ENCODE peak calls at places on chromosomes 5 and 9, in nine cellular contexts. F is naive thymus-derived CD4-positive, alpha-beta T cell; Y is effector memory CD4-positive, alpha-beta T cell; D is transverse colon; N is AG04450; U is tibial nerve; H is ovary; E is GM23248; I is cardiac muscle cell. O is an unnamed sample.

GRCh38 chr5:43315262-43315661 is 2.0 kb upstream of the HMGCS1 start:
- DNase-seq in F (no peak), Y (no peak), D (no peak), N (no peak), U (no peak), H (no peak), E (peak), I (no peak), O (peak)

GRCh38 chr5:36908544-36909260 is 32.1 kb downstream of the NIPBL start:
- DNase-seq in F (no peak), Y (no peak), D (no peak), N (no peak), U (no peak), H (no peak), E (no peak), I (no peak), O (no peak)

GRCh38 chr5:43286623-43287022 is 26.6 kb downstream of the HMGCS1 start:
- DNase-seq in F (no peak), Y (no peak), D (no peak), N (no peak), U (no peak), H (no peak), E (no peak), I (no peak), O (no peak)

GRCh38 chr5:134132372-134133212 is 18.1 kb downstream of the TCF7 start:
- DNase-seq in F (peak), Y (peak), D (no peak), N (no peak), U (no peak), H (peak), E (no peak), I (no peak), O (no peak)

GRCh38 chr5:42514759-42515158 is 91.5 kb downstream of the GHR start:
- DNase-seq in F (no peak), Y (no peak), D (no peak), N (no peak), U (no peak), H (no peak), E (no peak), I (peak), O (no peak)

GRCh38 chr5:79845448-79846197 is 145.4 kb downstream of the MTX3 start:
- DNase-seq in F (no peak), Y (no peak), D (no peak), N (peak), U (peak), H (no peak), E (peak), I (no peak), O (peak)

GRCh38 chr9:88458716-88459115 is 70.5 kb downstream of the SPIN1 start:
- DNase-seq in F (no peak), Y (no peak), D (no peak), N (no peak), U (no peak), H (no peak), E (peak), I (no peak), O (no peak)

GRCh38 chr9:124309665-124310064 is 51.9 kb downstream of the NEK6 start:
- DNase-seq in F (no peak), Y (no peak), D (no peak), N (peak), U (no peak), H (no peak), E (peak), I (no peak), O (peak)

GRCh38 chr9:135830496-135830895 is 76.8 kb downstream of the CAMSAP1 start:
- DNase-seq in F (no peak), Y (no peak), D (no peak), N (peak), U (no peak), H (no peak), E (no peak), I (no peak), O (no peak)

GRCh38 chr5:9546973-9547947 is 1.4 kb upstream of the SEMA5A start:
- DNase-seq in F (no peak), Y (no peak), D (peak), N (peak), U (no peak), H (peak), E (peak), I (peak), O (no peak)

GRCh38 chr5:65925094-65925600 is 1.2 kb upstream of the ERBIN start:
- DNase-seq in F (peak), Y (peak), D (peak), N (peak), U (peak), H (no peak), E (peak), I (peak), O (no peak)

GRCh38 chr9:135098400-135099105 is 11.1 kb downstream of the OLFM1 start:
- DNase-seq in F (no peak), Y (no peak), D (no peak), N (no peak), U (no peak), H (no peak), E (peak), I (peak), O (no peak)

GRCh38 chr5:154696891-154697290 is 58.3 kb upstream of the LARP1 start:
- DNase-seq in F (no peak), Y (no peak), D (no peak), N (no peak), U (no peak), H (no peak), E (no peak), I (no peak), O (no peak)

GRCh38 chr5:154697335-154697734 is 57.8 kb upstream of the LARP1 start:
- DNase-seq in F (no peak), Y (no peak), D (no peak), N (peak), U (no peak), H (no peak), E (peak), I (no peak), O (no peak)

GRCh38 chr5:154698681-154699275 is 56.4 kb upstream of the LARP1 start:
- DNase-seq in F (no peak), Y (no peak), D (no peak), N (no peak), U (no peak), H (no peak), E (no peak), I (peak), O (no peak)

GRCh38 chr5:154702477-154702876 is 52.7 kb upstream of the LARP1 start:
- DNase-seq in F (no peak), Y (no peak), D (no peak), N (no peak), U (no peak), H (no peak), E (no peak), I (no peak), O (no peak)

GRCh38 chr5:154701181-154701580 is 54.0 kb upstream of the LARP1 start:
- DNase-seq in F (no peak), Y (no peak), D (no peak), N (no peak), U (no peak), H (no peak), E (no peak), I (no peak), O (no peak)
- H3K27ac ChIP-seq in F (no peak), Y (no peak), D (no peak), N (no peak), U (no peak), H (no peak), E (no peak), I (no peak), O (no peak)

DNA sequence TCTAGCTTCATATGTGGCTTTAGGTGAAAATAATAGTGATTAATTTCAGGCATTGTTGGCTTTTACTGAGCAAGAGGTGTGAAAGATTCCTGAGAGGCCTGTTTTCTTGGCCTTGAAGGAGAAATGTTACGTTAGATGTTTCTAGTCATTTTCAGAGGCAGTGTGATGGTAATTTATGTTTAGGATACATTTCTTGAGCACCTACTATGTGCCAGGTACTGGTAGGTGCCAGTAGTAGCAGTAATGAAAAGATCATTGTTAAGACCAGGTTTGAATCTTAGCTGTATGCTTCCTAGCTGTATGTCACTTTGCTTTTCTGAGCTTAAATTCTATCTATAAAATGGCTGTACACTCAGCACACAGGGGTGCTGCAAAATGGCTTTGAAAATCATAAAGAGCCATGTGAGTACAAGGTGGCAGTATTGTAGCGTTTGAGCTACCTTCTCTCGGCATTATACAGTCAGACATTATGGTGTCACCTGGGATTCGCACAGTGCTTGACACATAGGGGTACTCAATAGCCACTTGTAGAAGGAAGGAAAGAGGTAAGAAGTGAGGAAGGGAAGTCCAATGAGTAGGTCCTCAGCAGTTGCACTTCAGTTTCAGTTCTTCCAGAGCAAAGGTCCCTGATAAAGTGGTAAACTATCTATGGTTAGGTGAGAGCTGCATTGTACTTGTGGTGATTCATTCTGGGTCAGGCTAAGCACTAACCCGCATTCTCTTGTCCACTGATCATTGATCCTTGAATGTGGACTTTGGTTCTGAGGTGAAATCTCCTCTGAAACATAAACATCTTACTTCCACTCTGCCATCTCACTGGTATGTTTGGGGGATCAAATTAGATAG is 166.5 kb upstream of the NR3C1 start:
- DNase-seq in F (no peak), Y (no peak), D (no peak), N (no peak), U (no peak), H (no peak), E (no peak), I (no peak), O (no peak)
- H3K27ac ChIP-seq in F (no peak), Y (no peak), D (no peak), N (no peak), U (no peak), H (no peak), E (no peak), I (no peak), O (no peak)

DNA sequence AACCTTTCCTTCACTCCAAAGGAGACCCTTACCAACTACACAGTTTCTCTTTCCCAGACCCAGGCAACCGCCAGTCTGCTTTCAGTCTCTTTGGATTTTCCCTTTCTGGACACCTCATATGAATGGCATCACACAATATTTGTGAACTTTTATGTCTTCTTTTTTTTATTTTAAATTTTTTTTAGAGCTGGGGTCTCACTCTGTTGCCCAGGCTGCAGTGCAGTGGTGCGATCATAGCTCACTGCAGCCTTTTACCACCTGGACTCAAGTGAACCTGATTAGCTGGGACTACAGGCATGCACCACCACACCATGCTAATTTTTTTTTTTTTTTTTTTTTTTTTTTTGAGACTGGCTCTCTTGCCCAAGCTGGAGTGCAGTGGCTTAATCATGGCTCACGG is 37.5 kb downstream of the UBAP1 start:
- DNase-seq in F (no peak), Y (no peak), D (no peak), N (no peak), U (no peak), H (no peak), E (no peak), I (no peak), O (no peak)
- H3K27ac ChIP-seq in F (no peak), Y (no peak), D (no peak), N (no peak), U (no peak), H (no peak), E (no peak), I (no peak), O (no peak)

DNA sequence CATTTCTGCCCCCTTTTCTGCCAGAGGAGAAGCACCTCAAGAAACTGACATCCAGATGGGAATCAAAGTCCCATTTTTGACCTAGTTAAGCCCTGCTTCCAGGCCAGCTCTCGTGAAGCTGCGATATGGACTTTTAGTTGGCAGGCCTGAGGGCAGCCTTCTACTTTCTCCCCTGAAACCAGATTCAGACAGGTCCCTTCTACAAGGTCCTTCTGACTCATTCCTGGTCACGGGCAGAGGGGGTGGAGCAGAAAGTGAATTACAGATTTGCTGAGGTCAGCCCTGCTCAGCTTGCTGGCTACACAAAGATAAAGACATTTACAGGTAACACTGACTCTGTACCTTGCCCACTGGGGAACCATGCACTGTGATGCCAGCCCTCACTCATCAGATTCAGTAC is 52.8 kb upstream of the TUT7 start:
- DNase-seq in F (no peak), Y (no peak), D (no peak), N (no peak), U (no peak), H (no peak), E (peak), I (no peak), O (peak)
- H3K27ac ChIP-seq in F (no peak), Y (no peak), D (no peak), N (peak), U (no peak), H (no peak), E (peak), I (no peak), O (peak)

GRCh38 chr5:61748651-61749050 is 416.6 kb downstream of the ZSWIM6 start:
- DNase-seq in F (no peak), Y (no peak), D (no peak), N (no peak), U (no peak), H (no peak), E (no peak), I (no peak), O (no peak)

GRCh38 chr5:61755726-61756125 is 423.7 kb downstream of the ZSWIM6 start:
- DNase-seq in F (no peak), Y (no peak), D (no peak), N (no peak), U (no peak), H (no peak), E (no peak), I (no peak), O (no peak)

GRCh38 chr5:61754792-61755191 is 422.7 kb downstream of the ZSWIM6 start:
- DNase-seq in F (no peak), Y (no peak), D (no peak), N (no peak), U (no peak), H (no peak), E (no peak), I (no peak), O (no peak)

GRCh38 chr5:61746836-61747575 is 414.9 kb downstream of the ZSWIM6 start:
- DNase-seq in F (no peak), Y (no peak), D (no peak), N (no peak), U (no peak), H (no peak), E (no peak), I (no peak), O (no peak)

DNA sequence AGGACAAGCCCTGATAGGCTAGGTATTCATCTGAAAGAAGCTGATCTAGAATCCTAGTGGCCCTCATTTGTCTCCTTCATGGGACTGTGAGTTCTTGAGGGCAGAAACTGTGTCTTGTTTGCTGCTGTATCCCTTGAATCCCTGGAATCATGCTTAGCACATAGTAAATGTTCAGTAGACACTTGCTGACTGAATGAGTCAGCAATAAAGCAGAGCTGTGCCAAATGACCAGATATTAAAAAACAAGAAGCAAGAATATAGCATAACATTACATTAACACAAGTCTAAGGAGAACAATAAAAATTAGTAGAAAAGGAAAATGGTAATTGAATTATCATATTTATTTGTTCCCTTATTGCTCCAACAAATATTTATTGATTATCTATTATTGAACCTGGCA is 420.5 kb downstream of the ZSWIM6 start:
- DNase-seq in F (no peak), Y (no peak), D (no peak), N (no peak), U (no peak), H (no peak), E (no peak), I (no peak), O (no peak)
- H3K27ac ChIP-seq in F (no peak), Y (no peak), D (no peak), N (no peak), U (no peak), H (no peak), E (no peak), I (no peak), O (no peak)

GRCh38 chr9:7086389-7086788 is 328.6 kb downstream of the KDM4C start:
- DNase-seq in F (no peak), Y (no peak), D (peak), N (no peak), U (no peak), H (no peak), E (no peak), I (no peak), O (no peak)
- H3K27ac ChIP-seq in F (no peak), Y (no peak), D (no peak), N (no peak), U (no peak), H (no peak), E (no peak), I (no peak), O (no peak)